ENCODE peak calls at places on chromosome 14, in nine cellular contexts. T is Daoy; Q is nucleus accumbens; I is HTR-8/SVneo; E is upper lobe of right lung; W is EH; H is GM03348; A is activated gamma-delta T cell treated with anti-CD3 and anti-CD28 coated beads, Interleukin-2, amount 50 U/mL, for 16 hours; J is iris pigment epithelial cell. L is an unnamed sample.

GRCh38 chr14:24171422-24172260 is at the start of gene REC8:
- DNase-seq in T (no peak), Q (peak; percentile 93), I (no peak), E (peak; percentile 85), W (no peak), H (no peak), A (peak; percentile 74), J (peak; percentile 100), L (peak; percentile 94)

GRCh38 chr14:50040401-50040775 is 76.0 kb downstream of the VCPKMT start:
- DNase-seq in T (peak; percentile 93), Q (no peak), I (peak; percentile 72), E (no peak), W (peak; percentile 85), H (peak; percentile 47), A (no peak), J (peak; percentile 94), L (no peak)

GRCh38 chr14:68670344-68670725 is 122.5 kb downstream of the ZFP36L1 start:
- DNase-seq in T (no peak), Q (no peak), I (no peak), E (no peak), W (peak; percentile 47), H (no peak), A (no peak), J (no peak), L (no peak)

GRCh38 chr14:99351166-99352007 is 79.4 kb upstream of the BCL11B start:
- DNase-seq in T (no peak), Q (no peak), I (no peak), E (peak; percentile 26), W (no peak), H (no peak), A (no peak), J (peak; percentile 7), L (no peak)

GRCh38 chr14:72904840-72905561 is 11.1 kb upstream of the DPF3 start:
- DNase-seq in T (peak; percentile 71), Q (peak; percentile 6), I (peak; percentile 83), E (no peak), W (peak; percentile 81), H (peak; percentile 67), A (peak; percentile 43), J (peak; percentile 75), L (peak; percentile 57)

GRCh38 chr14:72463291-72463866 is 430.5 kb downstream of the DPF3 start:
- DNase-seq in T (peak; percentile 51), Q (no peak), I (peak; percentile 53), E (no peak), W (peak; percentile 83), H (no peak), A (no peak), J (peak; percentile 12), L (no peak)

GRCh38 chr14:105026789-105027563 is 6.1 kb upstream of the CDCA4 start:
- DNase-seq in T (no peak), Q (no peak), I (no peak), E (no peak), W (peak; percentile 62), H (peak; percentile 38), A (no peak), J (peak; percentile 62), L (no peak)

GRCh38 chr14:103801459-103801858 is 45.9 kb downstream of the PPP1R13B start:
- DNase-seq in T (peak; percentile 93), Q (no peak), I (peak; percentile 50), E (no peak), W (peak; percentile 87), H (peak; percentile 74), A (no peak), J (peak; percentile 83), L (no peak)

GRCh38 chr14:21298358-21298757 is 18.5 kb downstream of the RPGRIP1 start:
- DNase-seq in T (no peak), Q (no peak), I (no peak), E (no peak), W (no peak), H (no peak), A (no peak), J (no peak), L (no peak)

GRCh38 chr14:66395300-66395699 is 90.9 kb upstream of the CCDC196 start:
- DNase-seq in T (no peak), Q (no peak), I (no peak), E (no peak), W (no peak), H (no peak), A (no peak), J (no peak), L (no peak)

GRCh38 chr14:64806202-64806861 is 73.4 kb downstream of the SPTB start:
- DNase-seq in T (peak; percentile 97), Q (no peak), I (peak; percentile 93), E (peak; percentile 64), W (peak; percentile 96), H (peak; percentile 73), A (no peak), J (peak; percentile 89), L (no peak)

GRCh38 chr14:102474934-102475333 is 34.6 kb downstream of the ANKRD9 start:
- DNase-seq in T (no peak), Q (peak; percentile 48), I (no peak), E (peak; percentile 86), W (peak; percentile 57), H (peak; percentile 64), A (no peak), J (no peak), L (no peak)

GRCh38 chr14:100727565-100728240 is 1.0 kb downstream of the DLK1 start:
- DNase-seq in T (no peak), Q (no peak), I (no peak), E (no peak), W (no peak), H (no peak), A (no peak), J (no peak), L (no peak)

GRCh38 chr14:65206078-65206447 is 103.7 kb upstream of the MAX start:
- DNase-seq in T (no peak), Q (no peak), I (no peak), E (no peak), W (no peak), H (no peak), A (no peak), J (no peak), L (no peak)

GRCh38 chr14:68654471-68654941 is 138.4 kb downstream of the ZFP36L1 start:
- DNase-seq in T (no peak), Q (no peak), I (no peak), E (peak; percentile 15), W (no peak), H (no peak), A (no peak), J (no peak), L (no peak)

GRCh38 chr14:104826858-104827172 is 25.9 kb downstream of the ZBTB42 start:
- DNase-seq in T (no peak), Q (no peak), I (peak; percentile 44), E (no peak), W (no peak), H (peak; percentile 12), A (no peak), J (no peak), L (no peak)

GRCh38 chr14:100955201-100955600 is 51.7 kb upstream of the RTL1 start:
- DNase-seq in T (peak; percentile 8), Q (no peak), I (no peak), E (no peak), W (peak; percentile 69), H (peak; percentile 16), A (no peak), J (peak; percentile 72), L (no peak)

GRCh38 chr14:86003998-86004397 is 474.1 kb downstream of the FLRT2 start:
- DNase-seq in T (peak; percentile 11), Q (no peak), I (no peak), E (no peak), W (peak; percentile 2), H (peak; percentile 2), A (no peak), J (peak; percentile 63), L (no peak)

GRCh38 chr14:37901978-37902377 is 305.7 kb upstream of the SSTR1 start:
- DNase-seq in T (peak; percentile 55), Q (no peak), I (no peak), E (no peak), W (peak; percentile 89), H (peak; percentile 81), A (no peak), J (peak; percentile 14), L (no peak)

GRCh38 chr14:56194062-56194461 is 75.9 kb downstream of the PELI2 start:
- DNase-seq in T (no peak), Q (no peak), I (no peak), E (no peak), W (no peak), H (no peak), A (no peak), J (no peak), L (no peak)

GRCh38 chr14:76696361-76696760 is 64.9 kb upstream of the VASH1 start:
- DNase-seq in T (no peak), Q (no peak), I (no peak), E (no peak), W (no peak), H (no peak), A (no peak), J (no peak), L (no peak)

GRCh38 chr14:45426685-45427282 is 173.8 kb upstream of the MIS18BP1 start:
- DNase-seq in T (peak; percentile 3), Q (no peak), I (peak; percentile 29), E (no peak), W (peak; percentile 51), H (peak; percentile 52), A (no peak), J (peak; percentile 41), L (no peak)

GRCh38 chr14:95040723-95041476 is 116.4 kb downstream of the DICER1 start:
- DNase-seq in T (peak; percentile 38), Q (no peak), I (no peak), E (peak; percentile 16), W (no peak), H (no peak), A (no peak), J (peak; percentile 12), L (no peak)

GRCh38 chr14:22850944-22851790 is 14.8 kb downstream of the MMP14 start:
- DNase-seq in T (peak; percentile 97), Q (peak; percentile 64), I (no peak), E (peak; percentile 77), W (peak; percentile 98), H (peak; percentile 90), A (no peak), J (peak; percentile 98), L (no peak)

GRCh38 chr14:100962494-100962893 is 59.0 kb upstream of the RTL1 start:
- DNase-seq in T (no peak), Q (no peak), I (no peak), E (no peak), W (no peak), H (no peak), A (no peak), J (no peak), L (no peak)

GRCh38 chr14:69493038-69493437 is 8.5 kb downstream of the PLEKHD1 start:
- DNase-seq in T (no peak), Q (no peak), I (no peak), E (peak; percentile 8), W (no peak), H (no peak), A (no peak), J (no peak), L (no peak)

GRCh38 chr14:100533647-100534485 is 53.4 kb downstream of the BEGAIN start:
- DNase-seq in T (peak; percentile 71), Q (no peak), I (no peak), E (peak; percentile 67), W (no peak), H (peak; percentile 29), A (no peak), J (no peak), L (peak; percentile 0)

GRCh38 chr14:100237735-100238418 is 1.1 kb upstream of the YY1 start:
- DNase-seq in T (peak; percentile 70), Q (no peak), I (no peak), E (peak; percentile 74), W (peak; percentile 68), H (peak; percentile 63), A (peak; percentile 19), J (no peak), L (no peak)

GRCh38 chr14:64726585-64726890 is 22.3 kb downstream of the PLEKHG3 start:
- DNase-seq in T (peak; percentile 91), Q (no peak), I (peak; percentile 97), E (peak; percentile 60), W (peak; percentile 46), H (no peak), A (no peak), J (peak; percentile 83), L (no peak)

GRCh38 chr14:40599726-40600125 is 1007.0 kb upstream of the LRFN5 start:
- DNase-seq in T (peak; percentile 12), Q (no peak), I (no peak), E (no peak), W (no peak), H (no peak), A (no peak), J (peak; percentile 12), L (no peak)

GRCh38 chr14:83170165-83170564 is 1636.5 kb upstream of the SEL1L start:
- DNase-seq in T (no peak), Q (no peak), I (no peak), E (no peak), W (no peak), H (no peak), A (no peak), J (peak; percentile 51), L (no peak)